ENCODE peak calls at places on chromosomes 6 and 20, in four cellular contexts. M is ascending aorta, E is A549, X is BE2C. N is an unnamed sample.

GRCh38 chr6:83908813-83909212 is 49.3 kb downstream of the CYB5R4 start:
- DNase-seq in M (no peak), E (no peak), X (no peak), N (no peak)

GRCh38 chr6:120303527-120303926 is 954.0 kb upstream of the MAN1A1 start:
- DNase-seq in M (no peak), E (no peak), X (no peak), N (no peak)

GRCh38 chr6:33885121-33886057 is 81.6 kb upstream of the MLN start:
- DNase-seq in M (no peak), E (peak), X (no peak), N (no peak)

GRCh38 chr6:836276-836853 is 143.4 kb upstream of the EXOC2 start:
- DNase-seq in M (no peak), E (peak), X (no peak), N (no peak)

GRCh38 chr6:78611097-78611625 is 256.2 kb upstream of the IRAK1BP1 start:
- DNase-seq in M (no peak), E (no peak), X (no peak), N (no peak)

GRCh38 chr6:86147859-86148258 is 505.2 kb upstream of the SYNCRIP start:
- DNase-seq in M (no peak), E (no peak), X (no peak), N (no peak)

GRCh38 chr6:159221486-159222170 is 52.4 kb downstream of the FNDC1 start:
- DNase-seq in M (no peak), E (no peak), X (no peak), N (no peak)

GRCh38 chr6:104381907-104382306 is 477.8 kb downstream of the HACE1 start:
- DNase-seq in M (no peak), E (no peak), X (no peak), N (no peak)

GRCh38 chr6:165186041-165186440 is 123.4 kb downstream of the C6orf118 start:
- DNase-seq in M (no peak), E (no peak), X (no peak), N (no peak)

GRCh38 chr6:20868397-20869185 is 334.3 kb downstream of the CDKAL1 start:
- DNase-seq in M (no peak), E (no peak), X (peak), N (no peak)

GRCh38 chr20:62299666-62300236 is 3.0 kb upstream of the ADRM1 start:
- DNase-seq in M (no peak), E (no peak), X (no peak), N (no peak)

GRCh38 chr6:106619223-106619622 is 10.1 kb downstream of the RTN4IP1 start:
- DNase-seq in M (no peak), E (no peak), X (no peak), N (no peak)

GRCh38 chr6:56699066-56699654 is 56.5 kb upstream of the DST start:
- DNase-seq in M (no peak), E (no peak), X (no peak), N (no peak)

GRCh38 chr20:60838297-60838696 is 413.8 kb upstream of the CDH4 start:
- DNase-seq in M (no peak), E (no peak), X (no peak), N (no peak)

GRCh38 chr6:33577106-33577535 is 3.0 kb downstream of the BAK1 start:
- DNase-seq in M (peak), E (no peak), X (no peak), N (no peak)

GRCh38 chr20:50654899-50655298 is 36.4 kb downstream of the RIPOR3 start:
- DNase-seq in M (no peak), E (no peak), X (no peak), N (no peak)

GRCh38 chr20:63048516-63049190 is 41.9 kb upstream of the BHLHE23 start:
- DNase-seq in M (no peak), E (no peak), X (no peak), N (no peak)

GRCh38 chr6:25320459-25320858 is 41.3 kb downstream of the CARMIL1 start:
- DNase-seq in M (no peak), E (no peak), X (no peak), N (no peak)

GRCh38 chr20:32053648-32054047 is 1.6 kb downstream of the HCK start:
- DNase-seq in M (no peak), E (no peak), X (no peak), N (no peak)

GRCh38 chr6:143397229-143398222 is 53.0 kb downstream of the ADAT2 start:
- DNase-seq in M (peak), E (peak), X (no peak), N (no peak)

GRCh38 chr6:136784910-136785746 is 7.1 kb downstream of the MAP3K5 start:
- DNase-seq in M (peak), E (no peak), X (no peak), N (no peak)

GRCh38 chr6:31795616-31796298 is at the start of gene VARS1:
- DNase-seq in M (peak), E (peak), X (peak), N (peak)

GRCh38 chr6:128235556-128235955 is 284.8 kb downstream of the PTPRK start:
- DNase-seq in M (no peak), E (no peak), X (peak), N (no peak)

GRCh38 chr20:21719592-21720214 is 14.2 kb downstream of the PAX1 start:
- DNase-seq in M (no peak), E (peak), X (peak), N (no peak)

GRCh38 chr6:147166360-147166944 is 37.8 kb upstream of the STXBP5 start:
- DNase-seq in M (no peak), E (no peak), X (peak), N (no peak)

GRCh38 chr6:81487489-81487888 is 265.0 kb downstream of the TENT5A start:
- DNase-seq in M (no peak), E (no peak), X (peak), N (no peak)

GRCh38 chr6:84536914-84537638 is 227.3 kb downstream of the TBX18 start:
- DNase-seq in M (no peak), E (no peak), X (no peak), N (no peak)

GRCh38 chr6:144415835-144416237 is 130.7 kb downstream of the UTRN start:
- DNase-seq in M (no peak), E (no peak), X (no peak), N (no peak)

GRCh38 chr20:40073535-40074111 is 615.4 kb downstream of the MAFB start:
- DNase-seq in M (no peak), E (no peak), X (no peak), N (no peak)

GRCh38 chr6:90466191-90466940 is 120.5 kb downstream of the MAP3K7 start:
- DNase-seq in M (no peak), E (no peak), X (no peak), N (no peak)

GRCh38 chr6:4962905-4963304 is 40.9 kb downstream of the RPP40 start:
- DNase-seq in M (no peak), E (no peak), X (no peak), N (no peak)

GRCh38 chr6:70028246-70028645 is 161.9 kb downstream of the COL19A1 start:
- DNase-seq in M (no peak), E (no peak), X (no peak), N (no peak)

GRCh38 chr6:111721677-111722219 is 116.1 kb upstream of the TRAF3IP2 start:
- DNase-seq in M (no peak), E (peak), X (peak), N (no peak)

GRCh38 chr6:16787128-16787685 is 25.9 kb upstream of the ATXN1 start:
- DNase-seq in M (no peak), E (no peak), X (no peak), N (no peak)

GRCh38 chr20:32189691-32190607 is 17.6 kb downstream of the PLAGL2 start:
- DNase-seq in M (no peak), E (no peak), X (peak), N (no peak)

GRCh38 chr20:32387262-32387661 is 29.1 kb downstream of the ASXL1 start:
- DNase-seq in M (no peak), E (no peak), X (no peak), N (no peak)

GRCh38 chr6:18154507-18155272 is at the start of gene TPMT:
- DNase-seq in M (no peak), E (peak), X (no peak), N (no peak)

GRCh38 chr6:18155273-18155863 is at the start of gene KDM1B:
- DNase-seq in M (peak), E (peak), X (peak), N (peak)

GRCh38 chr6:18151801-18152200 is 3.1 kb downstream of the TPMT start:
- DNase-seq in M (no peak), E (no peak), X (no peak), N (no peak)

GRCh38 chr6:18153311-18153703 is 1.6 kb downstream of the TPMT start:
- DNase-seq in M (no peak), E (no peak), X (no peak), N (no peak)

DNA sequence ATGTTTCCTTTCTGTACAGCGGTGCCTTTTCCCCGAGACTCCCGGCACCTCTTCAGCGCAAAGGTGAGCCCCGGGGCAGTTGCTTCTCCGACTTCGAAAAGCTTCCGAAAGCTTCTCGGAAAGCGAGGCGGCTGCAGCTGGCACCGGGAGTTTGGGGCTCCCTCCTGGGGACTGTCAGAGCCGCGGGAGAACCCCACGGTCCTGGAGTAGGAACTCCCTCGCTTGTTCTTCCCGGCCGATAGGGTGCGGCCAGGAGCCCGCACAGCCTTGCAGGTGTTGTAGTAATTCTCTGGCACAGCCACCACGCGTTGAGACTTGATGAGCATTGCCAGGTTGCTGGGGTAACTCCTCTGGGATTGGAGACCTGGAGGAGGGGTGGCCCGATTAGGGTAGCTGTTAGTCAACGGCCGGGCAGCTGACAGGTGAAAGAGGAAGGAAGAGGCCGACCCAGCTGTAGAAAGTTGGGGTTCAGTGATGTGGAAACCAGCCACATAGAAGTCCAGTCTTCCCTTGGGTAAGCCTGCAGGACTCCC is 708 bp downstream of the KDM1B start:
- DNase-seq in M (peak), E (peak), X (peak), N (peak)
- H3K4me3 ChIP-seq in M (peak), E (peak), X (peak), N (peak)

DNA sequence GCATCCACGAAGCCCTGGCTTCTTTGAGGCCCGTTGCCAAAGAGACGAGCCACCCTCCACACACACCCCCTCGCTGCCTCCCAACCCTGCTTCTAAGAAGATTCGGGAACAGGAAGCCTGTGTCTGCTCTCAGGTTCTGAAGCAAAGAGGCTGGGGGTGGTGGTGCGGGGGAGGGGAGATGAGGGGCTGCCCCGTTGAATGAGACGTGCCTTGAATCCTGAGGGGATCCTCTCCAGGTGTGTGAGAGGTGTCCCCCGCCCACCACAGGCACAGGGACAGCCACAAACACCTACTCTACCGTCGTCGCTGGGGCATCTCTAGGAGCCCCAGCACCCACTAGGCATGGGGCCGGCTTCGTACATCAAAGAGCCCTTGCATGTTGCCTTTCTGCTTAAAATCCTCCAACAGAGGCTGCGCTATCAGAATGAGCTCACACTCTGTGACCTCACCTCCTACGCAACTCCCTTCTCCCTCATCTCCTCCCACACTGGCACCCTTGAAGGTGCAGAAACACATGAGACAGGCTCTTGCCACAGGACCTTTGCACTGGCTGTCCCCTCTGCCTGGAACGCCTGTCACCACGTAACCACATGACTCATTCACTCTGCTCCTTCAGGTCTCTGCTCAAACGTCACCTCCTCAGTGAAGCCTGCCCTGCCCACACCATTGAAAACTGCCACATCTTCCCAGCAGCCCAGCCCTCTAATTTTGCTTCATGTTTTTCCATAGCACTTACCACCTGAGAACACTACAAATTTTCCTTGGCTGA is 58.5 kb downstream of the PREX1 start:
- DNase-seq in M (no peak), E (no peak), X (no peak), N (no peak)
- H3K4me3 ChIP-seq in M (no peak), E (no peak), X (no peak), N (no peak)

GRCh38 chr20:59603727-59604608 is at the start of gene PHACTR3:
- DNase-seq in M (no peak), E (no peak), X (no peak), N (no peak)
- H3K4me3 ChIP-seq in M (no peak), E (peak), X (no peak), N (no peak)

DNA sequence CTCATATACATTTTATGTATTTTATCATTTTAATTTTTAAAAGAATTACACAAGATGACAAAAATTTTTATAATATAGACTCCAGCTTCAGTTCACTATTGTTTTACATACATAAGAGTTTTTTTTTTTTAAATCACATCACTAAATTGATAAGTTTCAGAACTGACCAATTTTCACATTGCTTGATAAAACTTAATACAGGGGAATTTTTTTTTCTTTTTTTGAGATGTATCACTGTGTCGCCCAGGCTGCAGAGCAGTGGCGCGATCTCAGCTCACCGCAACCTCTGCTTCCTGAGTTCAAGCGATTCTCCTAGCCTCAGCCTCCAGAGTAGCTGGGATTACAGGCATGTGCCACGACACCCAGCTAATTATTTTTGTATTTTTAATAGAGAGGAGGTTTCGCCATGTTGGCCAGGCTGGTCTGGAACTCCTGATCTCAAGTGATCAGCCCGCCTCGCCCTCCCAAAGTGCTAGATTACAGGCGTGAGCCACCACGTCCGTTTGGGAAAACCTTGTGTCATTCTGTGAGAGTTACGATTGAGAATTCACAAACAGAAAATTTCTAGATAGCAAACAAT is 36.6 kb upstream of the BTN3A2 start:
- DNase-seq in M (no peak), E (no peak), X (peak), N (no peak)
- H3K4me3 ChIP-seq in M (no peak), E (peak), X (peak), N (no peak)

DNA sequence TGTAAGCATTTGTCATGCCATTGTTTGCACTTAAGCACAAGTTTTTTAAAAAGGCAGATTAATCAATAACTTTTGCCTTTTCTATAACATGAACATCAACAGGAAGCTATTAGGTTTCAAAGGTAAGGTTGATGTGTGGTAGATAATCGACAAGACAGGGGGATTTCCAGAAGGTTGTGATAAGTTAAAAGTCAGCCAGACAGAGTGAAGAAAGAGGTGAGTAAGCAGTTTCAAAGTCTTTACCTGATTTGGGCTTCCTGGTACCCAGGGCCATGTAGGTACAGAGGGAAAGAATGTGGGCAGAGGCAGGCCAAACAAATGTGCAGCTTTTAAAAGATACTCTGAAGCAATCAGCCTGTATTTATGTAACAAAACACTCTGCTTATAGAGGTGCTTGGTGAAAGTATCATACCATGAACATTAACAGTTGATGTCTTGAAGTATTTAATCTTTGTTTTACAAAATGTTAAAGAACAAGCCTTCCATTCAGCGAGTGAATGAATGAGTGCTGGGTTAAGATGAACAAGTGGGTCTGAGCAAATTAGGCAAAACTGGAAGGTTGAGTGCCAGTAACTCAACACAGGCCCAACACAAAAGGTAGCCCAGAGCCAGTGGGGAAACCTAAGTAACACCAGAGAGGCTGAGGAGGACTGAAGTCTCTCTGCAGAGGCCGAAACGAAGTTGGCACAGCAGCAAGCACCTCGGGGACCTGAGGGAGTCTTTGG is 60.2 kb downstream of the LRRC1 start:
- DNase-seq in M (no peak), E (no peak), X (no peak), N (no peak)
- H3K4me3 ChIP-seq in M (no peak), E (no peak), X (no peak), N (no peak)

GRCh38 chr20:64082126-64082638 is 2.0 kb downstream of the LKAAEAR1 start:
- DNase-seq in M (no peak), E (no peak), X (no peak), N (no peak)

GRCh38 chr20:64084209-64085152 is at the start of gene LKAAEAR1:
- DNase-seq in M (no peak), E (no peak), X (no peak), N (no peak)

GRCh38 chr20:64081620-64081964 is 1.7 kb downstream of the OPRL1 start:
- DNase-seq in M (no peak), E (no peak), X (no peak), N (no peak)

GRCh38 chr20:64083380-64084208 is 604 bp downstream of the LKAAEAR1 start:
- DNase-seq in M (no peak), E (peak), X (peak), N (no peak)

DNA sequence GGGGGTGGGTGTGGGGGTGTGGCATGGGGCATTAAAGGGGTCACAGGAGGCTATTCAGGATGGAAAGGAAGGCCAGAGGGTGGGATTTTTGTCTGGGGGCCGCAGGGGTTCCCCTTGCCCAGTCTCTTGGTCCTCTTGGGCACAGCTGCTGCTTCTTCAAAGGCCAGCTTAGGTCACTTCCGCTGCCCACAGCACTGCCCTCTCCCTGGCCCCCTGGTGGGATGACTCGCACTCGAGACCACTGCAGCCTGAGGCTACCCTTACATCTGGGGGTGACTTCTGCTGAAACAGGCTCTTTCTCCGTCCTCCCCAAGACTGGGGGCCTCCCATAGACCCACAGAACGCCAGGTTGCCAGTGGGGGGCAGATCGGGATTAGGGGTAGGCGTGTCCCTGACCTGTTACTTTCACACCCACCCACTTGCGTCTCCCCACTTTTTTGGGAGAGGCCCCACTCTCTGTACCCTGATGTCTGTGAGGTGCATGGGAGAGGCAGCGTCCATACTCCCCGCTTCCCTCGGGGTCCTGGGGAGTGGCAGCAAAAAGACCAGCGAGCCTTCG is 1.3 kb downstream of the LKAAEAR1 start:
- DNase-seq in M (no peak), E (no peak), X (no peak), N (no peak)
- H3K4me3 ChIP-seq in M (peak), E (peak), X (peak), N (peak)